ENCODE peak calls at places on chromosome 7, in six cellular contexts. One of them, this sample, is unnamed.

GRCh38 chr7:27161214-27161720 is 4.1 kb downstream of the HOXA9 start:
- DNase-seq in neuronal stem cell: no peak
- DNase-seq in fibroblast of lung: no peak
- DNase-seq in PC-9: no peak
- DNase-seq in SK-N-SH: no peak
- DNase-seq in psoas muscle: peak; percentile 27
- DNase-seq in this sample: no peak

GRCh38 chr7:6221340-6222319 is 50.8 kb downstream of the CYTH3 start:
- DNase-seq in PC-9: peak; percentile 15
- DNase-seq in SK-N-SH: no peak
- DNase-seq in fibroblast of lung: peak; percentile 66
- DNase-seq in psoas muscle: no peak
- DNase-seq in neuronal stem cell: no peak
- DNase-seq in this sample: no peak

GRCh38 chr7:51180092-51180491 is 136.5 kb downstream of the COBL start:
- DNase-seq in SK-N-SH: no peak
- DNase-seq in neuronal stem cell: no peak
- DNase-seq in fibroblast of lung: no peak
- DNase-seq in psoas muscle: no peak
- DNase-seq in PC-9: no peak
- DNase-seq in this sample: no peak

GRCh38 chr7:53984776-53985175 is 557.4 kb upstream of the VSTM2A start:
- DNase-seq in fibroblast of lung: no peak
- DNase-seq in neuronal stem cell: no peak
- DNase-seq in psoas muscle: no peak
- DNase-seq in PC-9: no peak
- DNase-seq in SK-N-SH: no peak
- DNase-seq in this sample: no peak

GRCh38 chr7:122148878-122149277 is 4.8 kb upstream of the AASS start:
- DNase-seq in psoas muscle: no peak
- DNase-seq in PC-9: no peak
- DNase-seq in neuronal stem cell: no peak
- DNase-seq in SK-N-SH: no peak
- DNase-seq in fibroblast of lung: no peak
- DNase-seq in this sample: no peak

GRCh38 chr7:23000597-23001360 is 13.2 kb downstream of the HYCC1 start:
- DNase-seq in PC-9: no peak
- DNase-seq in SK-N-SH: no peak
- DNase-seq in fibroblast of lung: peak; percentile 60
- DNase-seq in psoas muscle: no peak
- DNase-seq in neuronal stem cell: no peak
- DNase-seq in this sample: no peak

GRCh38 chr7:51764981-51765380 is 448.4 kb upstream of the COBL start:
- DNase-seq in neuronal stem cell: no peak
- DNase-seq in SK-N-SH: no peak
- DNase-seq in fibroblast of lung: no peak
- DNase-seq in psoas muscle: no peak
- DNase-seq in PC-9: no peak
- DNase-seq in this sample: no peak

GRCh38 chr7:109354000-109354399 is 784.3 kb downstream of the DNAJB9 start:
- DNase-seq in neuronal stem cell: no peak
- DNase-seq in fibroblast of lung: no peak
- DNase-seq in PC-9: no peak
- DNase-seq in psoas muscle: no peak
- DNase-seq in SK-N-SH: no peak
- DNase-seq in this sample: no peak

GRCh38 chr7:80593869-80594587 is 44.4 kb upstream of the CD36 start:
- DNase-seq in SK-N-SH: no peak
- DNase-seq in psoas muscle: no peak
- DNase-seq in fibroblast of lung: no peak
- DNase-seq in neuronal stem cell: no peak
- DNase-seq in PC-9: no peak
- DNase-seq in this sample: no peak

DNA sequence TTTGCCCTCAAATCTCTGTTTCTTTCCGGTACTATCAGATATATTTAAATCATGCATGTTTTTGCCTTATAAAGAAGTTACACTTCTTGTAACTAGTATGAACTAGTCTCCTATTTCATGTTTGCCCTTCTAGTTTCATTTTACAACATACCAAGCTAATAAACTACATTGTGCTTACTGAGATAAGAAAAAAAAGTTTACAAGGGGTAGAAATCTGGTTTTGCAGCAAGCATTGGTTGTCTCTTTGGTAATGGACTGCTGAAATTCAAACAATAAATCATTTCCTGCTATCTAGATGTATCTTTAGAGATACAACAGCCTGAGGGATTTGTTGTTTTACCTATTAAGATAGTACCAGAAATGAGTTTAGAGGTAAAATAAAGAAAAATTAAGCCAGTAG is 18.8 kb downstream of the PTTG1IP2 start:
- DNase-seq in fibroblast of lung: no peak
- DNase-seq in PC-9: no peak
- DNase-seq in psoas muscle: no peak
- DNase-seq in neuronal stem cell: no peak
- DNase-seq in SK-N-SH: peak; percentile 19
- DNase-seq in this sample: no peak
- H3K4me1 ChIP-seq in fibroblast of lung: no peaks in the 10 kb centered on the region
- H3K4me1 ChIP-seq in PC-9: no peaks in the 10 kb centered on the region
- H3K4me1 ChIP-seq in psoas muscle: no peaks in the 10 kb centered on the region
- H3K4me1 ChIP-seq in neuronal stem cell: no peaks in the 10 kb centered on the region
- H3K4me1 ChIP-seq in SK-N-SH: peaks cover 6% of the 10 kb centered on the region
- H3K4me1 ChIP-seq in this sample: no peaks in the 10 kb centered on the region

GRCh38 chr7:24827027-24827426 is 69.8 kb upstream of the GSDME start:
- DNase-seq in psoas muscle: no peak
- DNase-seq in SK-N-SH: no peak
- DNase-seq in neuronal stem cell: no peak
- DNase-seq in PC-9: no peak
- DNase-seq in fibroblast of lung: no peak
- DNase-seq in this sample: no peak

GRCh38 chr7:24826662-24827020 is 69.4 kb upstream of the GSDME start:
- DNase-seq in neuronal stem cell: no peak
- DNase-seq in psoas muscle: no peak
- DNase-seq in fibroblast of lung: peak; percentile 77
- DNase-seq in SK-N-SH: no peak
- DNase-seq in PC-9: no peak
- DNase-seq in this sample: no peak

GRCh38 chr7:24828871-24829661 is 71.8 kb upstream of the GSDME start:
- DNase-seq in neuronal stem cell: no peak
- DNase-seq in SK-N-SH: no peak
- DNase-seq in PC-9: no peak
- DNase-seq in fibroblast of lung: peak; percentile 58
- DNase-seq in psoas muscle: no peak
- DNase-seq in this sample: no peak

GRCh38 chr7:24825931-24826661 is 68.8 kb upstream of the GSDME start:
- DNase-seq in psoas muscle: no peak
- DNase-seq in SK-N-SH: no peak
- DNase-seq in neuronal stem cell: no peak
- DNase-seq in fibroblast of lung: peak; percentile 91
- DNase-seq in PC-9: peak; percentile 82
- DNase-seq in this sample: no peak

DNA sequence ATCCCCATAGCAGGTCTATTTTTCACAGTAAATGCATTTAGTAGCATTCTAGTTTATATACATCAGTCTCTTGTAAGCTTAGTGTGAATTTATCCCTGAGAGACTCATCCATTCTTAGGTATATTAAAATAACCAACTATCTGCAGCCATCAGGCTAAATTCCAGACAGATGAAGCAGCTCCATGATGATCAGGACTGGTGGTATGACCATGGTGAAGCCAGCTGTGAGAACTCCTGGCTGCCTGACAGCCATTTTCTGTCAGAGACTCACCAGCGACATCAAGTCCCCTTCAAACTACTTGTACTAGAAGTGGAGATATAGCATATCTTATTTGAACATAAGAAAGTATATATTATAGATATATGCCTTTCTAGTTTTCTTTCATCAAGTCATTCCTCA is 70.3 kb upstream of the GSDME start:
- DNase-seq in PC-9: no peak
- DNase-seq in psoas muscle: no peak
- DNase-seq in fibroblast of lung: peak; percentile 86
- DNase-seq in SK-N-SH: no peak
- DNase-seq in neuronal stem cell: no peak
- DNase-seq in this sample: no peak
- H3K4me1 ChIP-seq in PC-9: peaks cover 43% of the 10 kb centered on the region
- H3K4me1 ChIP-seq in psoas muscle: peaks cover 22% of the 10 kb centered on the region
- H3K4me1 ChIP-seq in fibroblast of lung: peaks cover 37% of the 10 kb centered on the region
- H3K4me1 ChIP-seq in SK-N-SH: peaks cover 24% of the 10 kb centered on the region
- H3K4me1 ChIP-seq in neuronal stem cell: peaks cover 8% of the 10 kb centered on the region
- H3K4me1 ChIP-seq in this sample: no peaks in the 10 kb centered on the region

DNA sequence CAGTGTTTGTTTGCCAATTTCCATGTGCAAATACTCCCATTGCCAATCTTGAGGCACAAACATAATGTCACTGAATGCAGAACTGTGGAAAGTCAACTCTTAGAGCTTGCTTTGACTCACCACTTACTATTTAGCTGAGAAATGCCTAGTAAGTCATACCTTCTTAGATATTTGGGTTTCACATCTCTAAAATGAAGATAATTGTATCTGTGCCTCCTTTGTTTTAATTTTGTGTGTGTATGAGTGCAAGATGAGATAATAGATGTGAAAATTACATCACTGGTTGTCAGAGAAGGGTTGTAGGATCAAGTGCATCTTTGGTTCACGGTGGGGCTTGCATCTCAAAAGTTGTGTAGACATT is 407.5 kb downstream of the INHBA start:
- DNase-seq in PC-9: no peak
- DNase-seq in SK-N-SH: no peak
- DNase-seq in fibroblast of lung: no peak
- DNase-seq in neuronal stem cell: no peak
- DNase-seq in psoas muscle: no peak
- DNase-seq in this sample: no peak
- H3K4me1 ChIP-seq in PC-9: peaks cover 8% of the 10 kb centered on the region
- H3K4me1 ChIP-seq in SK-N-SH: peaks cover 6% of the 10 kb centered on the region
- H3K4me1 ChIP-seq in fibroblast of lung: no peaks in the 10 kb centered on the region
- H3K4me1 ChIP-seq in neuronal stem cell: no peaks in the 10 kb centered on the region
- H3K4me1 ChIP-seq in psoas muscle: no peaks in the 10 kb centered on the region
- H3K4me1 ChIP-seq in this sample: no peaks in the 10 kb centered on the region

GRCh38 chr7:90771281-90771680 is 175.2 kb downstream of the CDK14 start:
- DNase-seq in psoas muscle: no peak
- DNase-seq in SK-N-SH: no peak
- DNase-seq in fibroblast of lung: peak; percentile 65
- DNase-seq in neuronal stem cell: no peak
- DNase-seq in PC-9: no peak
- DNase-seq in this sample: no peak

GRCh38 chr7:90773269-90773668 is 177.1 kb downstream of the CDK14 start:
- DNase-seq in neuronal stem cell: no peak
- DNase-seq in psoas muscle: no peak
- DNase-seq in PC-9: no peak
- DNase-seq in fibroblast of lung: no peak
- DNase-seq in SK-N-SH: no peak
- DNase-seq in this sample: no peak

GRCh38 chr7:90775383-90775965 is 179.4 kb downstream of the CDK14 start:
- DNase-seq in psoas muscle: no peak
- DNase-seq in fibroblast of lung: no peak
- DNase-seq in SK-N-SH: no peak
- DNase-seq in PC-9: no peak
- DNase-seq in neuronal stem cell: no peak
- DNase-seq in this sample: no peak

GRCh38 chr7:90772410-90772809 is 176.3 kb downstream of the CDK14 start:
- DNase-seq in SK-N-SH: no peak
- DNase-seq in neuronal stem cell: no peak
- DNase-seq in psoas muscle: no peak
- DNase-seq in PC-9: no peak
- DNase-seq in fibroblast of lung: no peak
- DNase-seq in this sample: no peak

DNA sequence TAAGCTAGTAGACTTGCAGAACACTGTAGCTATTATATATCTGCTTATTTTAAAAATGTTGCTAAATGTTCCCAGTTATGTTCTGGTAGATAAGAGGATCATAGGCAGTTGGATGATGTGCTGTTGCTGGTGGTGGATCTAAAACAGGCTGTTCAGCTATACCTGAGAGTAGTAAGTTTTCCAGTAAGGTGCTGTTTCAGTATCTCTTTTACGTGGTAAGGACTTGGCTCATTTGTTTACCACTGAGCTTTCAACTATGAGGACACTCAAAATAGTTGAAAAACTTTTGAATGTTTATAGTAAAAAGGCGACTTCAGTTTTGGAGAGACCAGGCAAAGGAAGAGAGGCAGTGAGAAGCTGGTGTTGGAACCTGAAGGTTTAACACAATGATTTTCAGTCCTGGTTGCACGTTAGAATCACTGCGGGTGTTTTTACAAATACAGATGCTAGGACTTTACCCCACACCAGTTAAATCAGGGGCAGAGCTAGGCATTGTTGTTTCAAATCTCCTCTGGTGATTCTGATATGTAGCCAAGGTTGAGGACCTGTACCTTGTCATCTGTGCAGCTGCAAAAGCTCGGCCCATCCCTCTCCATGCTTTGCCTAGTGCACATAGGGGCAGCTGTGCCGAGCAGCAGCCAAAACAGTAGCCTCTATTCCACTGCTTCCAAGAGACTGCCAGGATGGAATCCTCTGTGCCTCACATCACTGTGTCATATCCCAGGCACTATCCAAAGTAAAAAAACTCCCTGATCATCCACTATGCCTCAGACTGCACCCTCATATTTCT is 181.1 kb downstream of the CDK14 start:
- DNase-seq in SK-N-SH: no peak
- DNase-seq in neuronal stem cell: no peak
- DNase-seq in psoas muscle: no peak
- DNase-seq in fibroblast of lung: no peak
- DNase-seq in PC-9: no peak
- DNase-seq in this sample: no peak
- H3K4me1 ChIP-seq in SK-N-SH: peaks cover 3% of the 10 kb centered on the region
- H3K4me1 ChIP-seq in neuronal stem cell: no peaks in the 10 kb centered on the region
- H3K4me1 ChIP-seq in psoas muscle: no peaks in the 10 kb centered on the region
- H3K4me1 ChIP-seq in fibroblast of lung: no peaks in the 10 kb centered on the region
- H3K4me1 ChIP-seq in PC-9: no peaks in the 10 kb centered on the region
- H3K4me1 ChIP-seq in this sample: no peaks in the 10 kb centered on the region

GRCh38 chr7:30170460-30171197 is 35.8 kb downstream of the MTURN start:
- DNase-seq in neuronal stem cell: no peak
- DNase-seq in fibroblast of lung: no peak
- DNase-seq in psoas muscle: no peak
- DNase-seq in PC-9: no peak
- DNase-seq in SK-N-SH: no peak
- DNase-seq in this sample: no peak
- H3K4me1 ChIP-seq in neuronal stem cell: peaks cover 35% of the 10 kb centered on the region
- H3K4me1 ChIP-seq in fibroblast of lung: peaks cover 22% of the 10 kb centered on the region
- H3K4me1 ChIP-seq in psoas muscle: peaks cover 59% of the 10 kb centered on the region
- H3K4me1 ChIP-seq in PC-9: peaks cover 38% of the 10 kb centered on the region
- H3K4me1 ChIP-seq in SK-N-SH: peaks cover 38% of the 10 kb centered on the region
- H3K4me1 ChIP-seq in this sample: no peaks in the 10 kb centered on the region

GRCh38 chr7:121020652-121021051 is 32.1 kb downstream of the CPED1 start:
- DNase-seq in SK-N-SH: no peak
- DNase-seq in PC-9: no peak
- DNase-seq in fibroblast of lung: peak; percentile 62
- DNase-seq in psoas muscle: no peak
- DNase-seq in neuronal stem cell: no peak
- DNase-seq in this sample: no peak
- H3K4me1 ChIP-seq in SK-N-SH: peaks cover 21% of the 10 kb centered on the region
- H3K4me1 ChIP-seq in PC-9: peaks cover 23% of the 10 kb centered on the region
- H3K4me1 ChIP-seq in fibroblast of lung: peaks cover 32% of the 10 kb centered on the region
- H3K4me1 ChIP-seq in psoas muscle: peaks cover 65% of the 10 kb centered on the region
- H3K4me1 ChIP-seq in neuronal stem cell: no peaks in the 10 kb centered on the region
- H3K4me1 ChIP-seq in this sample: no peaks in the 10 kb centered on the region

This sample was measured in Panc1.